ENCODE peak calls at places on chromosome 21, in seven cellular contexts. B, R, I, A, S, D and Z are unnamed samples.

GRCh38 chr21:29181799-29182470 is 51.5 kb downstream of the MAP3K7CL start:
- DNase-seq in B (no peak), R (peak), I (peak), A (peak), S (no peak), D (no peak), Z (peak)

GRCh38 chr21:44414291-44415072 is 40.8 kb upstream of the LRRC3 start:
- DNase-seq in B (no peak), R (no peak), I (no peak), A (no peak), S (no peak), D (no peak), Z (no peak)

GRCh38 chr21:22154579-22155274 is 1156.5 kb downstream of the NCAM2 start:
- DNase-seq in B (no peak), R (no peak), I (peak), A (no peak), S (no peak), D (no peak), Z (no peak)

GRCh38 chr21:29258626-29259335 is 39.9 kb upstream of the BACH1 start:
- DNase-seq in B (no peak), R (no peak), I (no peak), A (no peak), S (no peak), D (no peak), Z (peak)

GRCh38 chr21:8992731-8993174 is 1528.6 kb upstream of the TPTE start:
- DNase-seq in B (no peak), R (no peak), I (no peak), A (no peak), S (no peak), D (no peak), Z (no peak)

GRCh38 chr21:29190920-29191319 is 60.5 kb downstream of the MAP3K7CL start:
- DNase-seq in B (no peak), R (no peak), I (no peak), A (peak), S (no peak), D (no peak), Z (peak)

GRCh38 chr21:38170283-38170682 is 86.5 kb upstream of the KCNJ15 start:
- DNase-seq in B (peak), R (peak), I (peak), A (no peak), S (no peak), D (no peak), Z (peak)

GRCh38 chr21:37552496-37553399 is 186.2 kb downstream of the DYRK1A start:
- DNase-seq in B (peak), R (no peak), I (no peak), A (no peak), S (no peak), D (peak), Z (no peak)

GRCh38 chr21:25002676-25003075 is 604.6 kb downstream of the MRPL39 start:
- DNase-seq in B (no peak), R (no peak), I (no peak), A (no peak), S (no peak), D (no peak), Z (no peak)

GRCh38 chr21:44686000-44686781 is 4.2 kb upstream of the KRTAP12-1 start:
- DNase-seq in B (no peak), R (peak), I (peak), A (no peak), S (no peak), D (no peak), Z (no peak)

GRCh38 chr21:29718081-29718815 is 221.5 kb downstream of the GRIK1 start:
- DNase-seq in B (no peak), R (no peak), I (no peak), A (peak), S (no peak), D (no peak), Z (no peak)

GRCh38 chr21:27326293-27326692 is 359.4 kb upstream of the ADAMTS5 start:
- DNase-seq in B (no peak), R (no peak), I (no peak), A (no peak), S (no peak), D (no peak), Z (no peak)

GRCh38 chr21:32492376-32492775 is 79.9 kb downstream of the EVA1C start:
- DNase-seq in B (no peak), R (no peak), I (no peak), A (no peak), S (no peak), D (no peak), Z (no peak)
- H3K4me3 ChIP-seq in B (no peak), R (no peak), I (no peak), A (no peak), S (no peak), D (no peak), Z (no peak)

DNA sequence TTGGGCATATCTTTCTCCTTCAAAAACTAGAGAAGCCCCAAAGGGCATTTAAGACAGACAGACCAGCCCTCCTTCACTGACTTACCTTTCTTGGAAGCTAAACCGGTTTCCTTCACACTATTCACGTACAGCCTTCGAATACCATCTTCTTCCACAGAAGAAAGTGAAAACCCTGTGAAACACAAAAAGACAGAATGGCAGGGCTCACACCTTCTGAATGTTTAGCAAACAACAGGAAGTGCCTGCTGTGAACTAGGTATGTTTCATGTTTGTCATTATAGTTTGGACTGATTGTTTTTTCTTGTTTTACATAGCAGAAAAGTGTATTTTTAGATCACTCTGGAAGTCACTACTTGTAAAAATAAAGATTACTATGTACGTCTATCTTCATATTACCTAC is 148.6 kb upstream of the KRTAP19-8 start:
- DNase-seq in B (no peak), R (no peak), I (peak), A (no peak), S (no peak), D (no peak), Z (no peak)
- H3K4me3 ChIP-seq in B (no peak), R (no peak), I (no peak), A (no peak), S (no peak), D (no peak), Z (no peak)

DNA sequence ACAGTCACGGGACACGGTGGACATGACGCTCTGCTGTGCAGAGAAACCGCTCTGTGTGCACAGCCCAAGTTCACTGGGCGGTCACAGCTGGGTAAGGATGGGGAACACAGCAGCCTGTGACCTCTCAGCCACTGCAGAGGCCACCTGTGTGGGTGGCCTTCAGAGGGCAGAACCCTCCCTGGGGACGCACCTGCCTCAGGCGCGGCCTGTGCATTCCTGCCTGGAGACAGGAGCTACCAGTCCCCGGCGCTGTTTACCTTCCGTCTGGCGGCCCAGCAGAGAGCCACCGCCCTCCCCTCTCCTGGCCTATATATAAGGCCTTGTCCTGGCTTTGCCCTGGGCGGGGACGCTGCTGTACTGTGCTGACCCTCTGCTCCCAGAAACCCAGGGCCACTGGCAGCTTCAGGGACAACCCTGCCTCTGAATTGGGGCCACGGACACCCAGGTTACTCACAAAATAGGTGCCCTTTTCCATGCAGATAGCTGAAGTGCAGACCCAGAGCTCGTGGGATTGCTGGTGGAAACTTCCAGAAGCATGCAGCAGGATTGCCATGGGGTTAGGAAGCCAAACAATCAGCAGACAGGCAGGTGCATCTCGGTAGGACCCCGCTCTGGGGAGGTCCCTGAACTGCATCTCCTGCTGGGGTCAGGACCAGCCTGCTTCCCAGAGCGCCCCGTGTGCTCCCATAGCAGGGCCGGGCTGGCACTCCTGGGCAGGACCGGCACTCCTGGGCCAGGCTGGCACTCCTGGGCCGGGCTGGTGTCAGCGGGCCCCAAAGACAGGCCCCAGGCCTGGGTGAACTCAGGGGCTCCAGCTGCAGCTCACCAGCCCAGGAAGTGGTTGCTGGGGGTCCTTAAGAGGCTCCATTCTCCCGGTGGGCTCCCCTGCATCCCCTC is 83.6 kb downstream of the SIK1 start:
- DNase-seq in B (no peak), R (peak), I (no peak), A (no peak), S (no peak), D (no peak), Z (no peak)
- H3K4me3 ChIP-seq in B (no peak), R (no peak), I (no peak), A (no peak), S (no peak), D (no peak), Z (no peak)

GRCh38 chr21:15291621-15292266 is 226.9 kb upstream of the NRIP1 start:
- DNase-seq in B (no peak), R (no peak), I (peak), A (no peak), S (no peak), D (no peak), Z (no peak)
- H3K4me3 ChIP-seq in B (no peak), R (no peak), I (no peak), A (no peak), S (no peak), D (no peak), Z (no peak)

GRCh38 chr21:41290106-41290799 is 26.3 kb upstream of the FAM3B start:
- DNase-seq in B (no peak), R (no peak), I (no peak), A (no peak), S (no peak), D (no peak), Z (no peak)
- H3K4me3 ChIP-seq in B (peak), R (no peak), I (no peak), A (no peak), S (no peak), D (peak), Z (no peak)

GRCh38 chr21:34882719-34883131 is 166.4 kb downstream of the RUNX1 start:
- DNase-seq in B (no peak), R (no peak), I (no peak), A (no peak), S (peak), D (no peak), Z (peak)
- H3K4me3 ChIP-seq in B (peak), R (no peak), I (no peak), A (peak), S (no peak), D (peak), Z (peak)

GRCh38 chr21:36122977-36123376 is 11.9 kb upstream of the CBR3 start:
- DNase-seq in B (no peak), R (no peak), I (no peak), A (no peak), S (no peak), D (no peak), Z (no peak)

GRCh38 chr21:36115138-36115710 is 19.7 kb upstream of the CBR3 start:
- DNase-seq in B (no peak), R (no peak), I (no peak), A (no peak), S (no peak), D (no peak), Z (no peak)

GRCh38 chr21:36117276-36117675 is 17.6 kb upstream of the CBR3 start:
- DNase-seq in B (no peak), R (no peak), I (no peak), A (no peak), S (no peak), D (no peak), Z (no peak)

GRCh38 chr21:36124395-36124794 is 10.5 kb upstream of the CBR3 start:
- DNase-seq in B (no peak), R (no peak), I (no peak), A (no peak), S (no peak), D (no peak), Z (no peak)

DNA sequence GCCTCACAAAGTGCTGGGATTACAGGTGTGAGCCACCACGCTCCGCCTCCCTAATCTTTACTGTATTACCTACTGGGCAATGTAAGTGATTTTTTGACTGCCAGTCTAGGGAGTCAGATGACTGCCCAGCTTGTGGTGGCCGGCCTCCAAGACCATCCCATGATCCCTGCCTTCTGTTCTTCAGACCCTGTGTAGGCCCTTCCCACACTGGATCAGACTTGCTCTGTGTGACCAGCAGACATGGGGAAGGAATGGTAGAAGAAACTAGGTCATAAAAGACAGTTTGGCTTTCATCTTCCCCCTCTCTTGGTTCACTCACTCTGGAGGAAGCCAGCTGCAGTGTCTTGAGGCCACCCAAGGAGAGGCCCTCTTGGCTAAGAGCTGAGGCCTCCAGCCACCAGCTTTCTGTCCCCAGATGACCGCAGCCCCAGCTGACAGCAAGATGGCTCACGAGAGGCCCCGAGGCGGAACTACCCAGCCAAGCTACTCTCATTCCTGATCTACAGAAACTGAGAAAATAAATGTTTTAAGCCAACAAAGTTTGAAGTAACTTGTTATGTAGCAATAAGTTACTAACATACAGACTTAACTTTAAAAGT is 14.5 kb upstream of the CBR3 start:
- DNase-seq in B (no peak), R (peak), I (no peak), A (no peak), S (no peak), D (peak), Z (no peak)
- H3K4me3 ChIP-seq in B (no peak), R (no peak), I (no peak), A (no peak), S (no peak), D (no peak), Z (no peak)

GRCh38 chr21:45779226-45779625 is 135.7 kb downstream of the PCBP3 start:
- DNase-seq in B (no peak), R (no peak), I (no peak), A (no peak), S (no peak), D (no peak), Z (no peak)
- H3K4me3 ChIP-seq in B (no peak), R (no peak), I (no peak), A (no peak), S (no peak), D (no peak), Z (no peak)